ENCODE peak calls at places on chromosome 15, in nine cellular contexts. Y, J, P, F, H, Z, T, B and R are unnamed samples.

GRCh38 chr15:68639926-68640600 is 61.3 kb downstream of the CORO2B start:
- DNase-seq in Y (no peak), J (no peak), P (no peak), F (no peak), H (no peak), Z (no peak), T (peak; percentile 58), B (no peak), R (no peak)

GRCh38 chr15:51333571-51333970 is 4.8 kb downstream of the CYP19A1 start:
- DNase-seq in Y (no peak), J (no peak), P (no peak), F (no peak), H (no peak), Z (no peak), T (no peak), B (no peak), R (no peak)

GRCh38 chr15:96316953-96317629 is 13.4 kb upstream of the NR2F2 start:
- DNase-seq in Y (no peak), J (no peak), P (peak; percentile 60), F (no peak), H (no peak), Z (no peak), T (no peak), B (no peak), R (no peak)

GRCh38 chr15:89672221-89673161 is 6.7 kb downstream of the PLIN1 start:
- DNase-seq in Y (peak; percentile 86), J (no peak), P (no peak), F (no peak), H (peak; percentile 57), Z (no peak), T (no peak), B (no peak), R (no peak)

GRCh38 chr15:76433798-76434400 is 97.3 kb downstream of the ISL2 start:
- DNase-seq in Y (no peak), J (no peak), P (no peak), F (no peak), H (no peak), Z (no peak), T (no peak), B (no peak), R (no peak)

GRCh38 chr15:72838311-72838731 is 54.8 kb upstream of the ADPGK start:
- DNase-seq in Y (no peak), J (no peak), P (no peak), F (no peak), H (no peak), Z (no peak), T (no peak), B (no peak), R (no peak)

GRCh38 chr15:78298983-78299301 is 467 bp downstream of the SKIC8 start:
- DNase-seq in Y (no peak), J (no peak), P (no peak), F (no peak), H (no peak), Z (no peak), T (no peak), B (no peak), R (no peak)

GRCh38 chr15:66472176-66472999 is 25.2 kb downstream of the SNAPC5 start:
- DNase-seq in Y (no peak), J (peak; percentile 11), P (no peak), F (no peak), H (no peak), Z (peak; percentile 35), T (no peak), B (no peak), R (no peak)

GRCh38 chr15:63493451-63493850 is 10.9 kb upstream of the USP3 start:
- DNase-seq in Y (no peak), J (no peak), P (no peak), F (no peak), H (no peak), Z (no peak), T (no peak), B (no peak), R (no peak)

GRCh38 chr15:100520132-100520921 is 8.4 kb downstream of the CERS3 start:
- DNase-seq in Y (no peak), J (no peak), P (no peak), F (no peak), H (no peak), Z (no peak), T (no peak), B (no peak), R (no peak)

DNA sequence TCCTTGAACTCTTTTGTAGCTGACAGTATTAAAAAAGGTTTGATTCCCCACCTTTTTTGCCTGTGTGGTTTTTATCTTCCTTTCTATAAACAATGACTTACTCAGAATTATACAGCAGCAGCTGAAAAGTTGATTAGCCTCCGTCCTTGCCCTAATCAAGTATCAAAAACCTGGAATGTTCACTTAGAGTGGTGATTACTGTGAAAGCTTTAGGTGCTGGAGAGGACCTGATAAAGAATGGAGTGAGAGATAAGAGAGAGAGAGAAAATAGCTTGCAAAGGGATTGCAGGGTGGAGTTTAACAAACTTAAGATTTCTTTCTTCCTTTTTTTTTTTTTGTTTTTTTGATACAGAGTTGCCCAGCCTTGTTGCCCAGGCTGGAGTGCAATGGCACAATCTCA is 6.7 kb downstream of the CGNL1 start:
- DNase-seq in Y (no peak), J (no peak), P (no peak), F (no peak), H (no peak), Z (no peak), T (no peak), B (peak; percentile 28), R (no peak)
- H3K27ac ChIP-seq in Y (no peak overlapping the region), J (no peak overlapping the region), P (peak overlapping the region; percentile 75), F (no peak overlapping the region), H (peak overlapping the region; percentile 54), Z (no peak overlapping the region), T (no peak overlapping the region), B (no peak overlapping the region), R (peak overlapping the region; percentile 19)

GRCh38 chr15:85407421-85408269 is 27.2 kb downstream of the AKAP13 start:
- DNase-seq in Y (no peak), J (no peak), P (no peak), F (no peak), H (no peak), Z (peak; percentile 39), T (no peak), B (no peak), R (no peak)
- TF ChIP-seq POLR2AphosphoS5 in Y (no peak), J (no peak), P (peak; percentile 19), F (no peak), H (peak; percentile 59), Z (no peak), T (no peak), B (no peak), R (no peak)

GRCh38 chr15:81911572-81911971 is 134.2 kb downstream of the MEX3B start:
- DNase-seq in Y (no peak), J (no peak), P (no peak), F (no peak), H (no peak), Z (no peak), T (no peak), B (no peak), R (no peak)

GRCh38 chr15:81909229-81910087 is 136.4 kb downstream of the MEX3B start:
- DNase-seq in Y (peak; percentile 58), J (no peak), P (no peak), F (no peak), H (peak; percentile 24), Z (no peak), T (no peak), B (no peak), R (no peak)

GRCh38 chr15:81914333-81914732 is 131.5 kb downstream of the MEX3B start:
- DNase-seq in Y (no peak), J (no peak), P (no peak), F (no peak), H (no peak), Z (no peak), T (no peak), B (no peak), R (no peak)

GRCh38 chr15:81910997-81911396 is 134.8 kb downstream of the MEX3B start:
- DNase-seq in Y (no peak), J (no peak), P (no peak), F (no peak), H (no peak), Z (no peak), T (no peak), B (no peak), R (no peak)

DNA sequence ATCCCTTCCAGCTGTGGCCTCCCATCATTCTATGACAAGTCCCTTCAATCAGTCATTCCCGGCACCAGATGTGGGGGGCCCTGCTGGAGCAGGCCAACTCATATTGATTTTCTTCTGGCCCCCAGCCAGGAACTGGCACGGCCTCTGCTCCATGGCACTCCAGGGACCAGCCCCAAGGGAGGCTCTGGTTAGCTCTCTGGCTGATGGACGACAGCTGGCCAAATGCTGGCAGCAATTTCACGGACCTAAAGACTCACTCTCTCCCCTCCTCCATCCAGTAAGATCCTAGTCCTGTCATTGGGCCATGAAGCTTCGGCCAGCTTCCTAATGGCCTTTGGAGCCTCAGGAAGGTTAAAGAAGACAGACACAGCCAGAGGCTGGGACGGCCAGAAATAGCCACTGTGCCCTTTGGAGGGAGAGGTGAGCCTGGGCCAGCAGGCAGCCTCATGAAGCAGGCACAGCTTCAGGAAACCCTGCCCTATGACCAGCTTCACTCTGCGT is 131.0 kb downstream of the MEX3B start:
- DNase-seq in Y (peak; percentile 70), J (no peak), P (no peak), F (no peak), H (peak; percentile 1), Z (no peak), T (no peak), B (no peak), R (no peak)
- TF ChIP-seq EP300 in Y (no peak), J (no peak), P (no peak), F (no peak), H (no peak), Z (no peak), T (no peak), B (no peak), R (no peak)

GRCh38 chr15:99185731-99186130 is 63.6 kb downstream of the TTC23 start:
- DNase-seq in Y (no peak), J (no peak), P (no peak), F (no peak), H (no peak), Z (no peak), T (no peak), B (no peak), R (no peak)

GRCh38 chr15:99177679-99178078 is 71.7 kb downstream of the TTC23 start:
- DNase-seq in Y (no peak), J (no peak), P (no peak), F (no peak), H (no peak), Z (no peak), T (no peak), B (no peak), R (no peak)

GRCh38 chr15:99180287-99180962 is 69.0 kb downstream of the TTC23 start:
- DNase-seq in Y (no peak), J (no peak), P (no peak), F (no peak), H (no peak), Z (peak; percentile 83), T (no peak), B (no peak), R (no peak)

GRCh38 chr15:99180963-99181306 is 68.4 kb downstream of the TTC23 start:
- DNase-seq in Y (no peak), J (no peak), P (no peak), F (no peak), H (no peak), Z (no peak), T (no peak), B (no peak), R (no peak)

DNA sequence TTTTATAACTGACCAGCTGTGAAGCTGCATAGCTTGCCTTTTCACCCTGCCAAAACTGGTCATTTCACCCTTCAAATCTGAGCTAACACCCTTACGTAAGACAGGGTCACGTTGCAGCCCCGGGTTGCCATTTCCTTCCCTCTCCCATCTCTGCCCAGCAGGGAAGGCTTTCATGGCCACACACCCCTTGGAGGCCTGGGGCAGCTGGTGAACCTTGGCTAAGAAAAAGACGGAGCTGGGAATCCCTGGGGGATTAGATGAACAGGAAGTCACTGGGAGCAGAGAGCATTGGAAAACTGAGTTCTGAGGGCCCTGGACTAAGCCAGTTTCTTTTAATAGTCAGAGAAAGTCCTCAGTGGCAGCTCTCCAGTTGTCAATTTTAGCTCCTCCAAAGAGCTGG is 67.8 kb downstream of the TTC23 start:
- DNase-seq in Y (no peak), J (no peak), P (no peak), F (no peak), H (no peak), Z (no peak), T (peak; percentile 79), B (no peak), R (no peak)
- H3K27ac ChIP-seq in Y (no peak overlapping the region), J (peak overlapping the region; percentile 8), P (peak overlapping the region; percentile 62), F (no peak overlapping the region), H (no peak overlapping the region), Z (no peak overlapping the region), T (peak overlapping the region; percentile 96), B (no peak overlapping the region), R (no peak overlapping the region)